ENCODE peak calls at places on chromosomes 6 and 20, in eight cellular contexts. I is stomach, O is mammary epithelial cell, M is choroid plexus epithelial cell, F is Panc1, L is astrocyte of the spinal cord, J is hepatocyte, Q is heart right ventricle. U is an unnamed sample.

GRCh38 chr20:50534567-50534966 is 24.4 kb downstream of the PTPN1 start:
- DNase-seq in I (no peak), O (no peak), M (peak; percentile 88), F (no peak), L (peak; percentile 41), J (no peak), Q (no peak), U (peak; percentile 89)

GRCh38 chr6:139430897-139431601 is 56.6 kb upstream of the CITED2 start:
- DNase-seq in I (no peak), O (no peak), M (peak; percentile 44), F (no peak), L (no peak), J (no peak), Q (no peak), U (no peak)

GRCh38 chr6:134347916-134348805 is 30.2 kb upstream of the SGK1 start:
- DNase-seq in I (no peak), O (peak; percentile 56), M (peak; percentile 99), F (peak; percentile 81), L (peak; percentile 99), J (no peak), Q (peak; percentile 20), U (no peak)

GRCh38 chr6:68038815-68039408 is 596.2 kb upstream of the ADGRB3 start:
- DNase-seq in I (no peak), O (no peak), M (no peak), F (no peak), L (no peak), J (no peak), Q (no peak), U (no peak)

GRCh38 chr6:7219310-7219709 is 93.7 kb downstream of the SSR1 start:
- DNase-seq in I (peak; percentile 47), O (peak; percentile 28), M (peak; percentile 40), F (no peak), L (peak; percentile 32), J (peak; percentile 37), Q (no peak), U (no peak)

GRCh38 chr6:167469101-167469500 is 144.2 kb downstream of the TTLL2 start:
- DNase-seq in I (no peak), O (no peak), M (no peak), F (no peak), L (no peak), J (no peak), Q (no peak), U (no peak)

GRCh38 chr20:48614593-48615274 is 213.1 kb downstream of the PREX1 start:
- DNase-seq in I (no peak), O (peak; percentile 46), M (no peak), F (no peak), L (no peak), J (no peak), Q (no peak), U (no peak)

GRCh38 chr6:3280091-3280490 is 21.3 kb downstream of the PSMG4 start:
- DNase-seq in I (no peak), O (no peak), M (no peak), F (no peak), L (no peak), J (no peak), Q (no peak), U (no peak)

GRCh38 chr20:48781634-48782033 is 46.2 kb downstream of the PREX1 start:
- DNase-seq in I (no peak), O (no peak), M (no peak), F (no peak), L (no peak), J (no peak), Q (no peak), U (no peak)

GRCh38 chr20:63062188-63063140 is 55.7 kb upstream of the BHLHE23 start:
- DNase-seq in I (no peak), O (no peak), M (no peak), F (no peak), L (no peak), J (no peak), Q (no peak), U (no peak)

GRCh38 chr6:7975764-7976146 is 65.2 kb upstream of the TXNDC5 start:
- DNase-seq in I (peak; percentile 29), O (no peak), M (peak; percentile 48), F (no peak), L (no peak), J (peak; percentile 22), Q (peak; percentile 8), U (no peak)

GRCh38 chr6:144215402-144215931 is 65.2 kb downstream of the STX11 start:
- DNase-seq in I (no peak), O (peak; percentile 17), M (peak; percentile 32), F (no peak), L (no peak), J (peak; percentile 32), Q (peak; percentile 22), U (no peak)

GRCh38 chr6:53943410-53943809 is 148.6 kb downstream of the LRRC1 start:
- DNase-seq in I (no peak), O (no peak), M (peak; percentile 39), F (no peak), L (peak; percentile 5), J (no peak), Q (no peak), U (no peak)

GRCh38 chr6:5499644-5500306 is 238.5 kb downstream of the FARS2 start:
- DNase-seq in I (no peak), O (peak; percentile 62), M (no peak), F (no peak), L (peak; percentile 74), J (no peak), Q (no peak), U (no peak)

GRCh38 chr6:72968704-72969103 is 256.6 kb downstream of the KHDC1L start:
- DNase-seq in I (no peak), O (peak; percentile 93), M (no peak), F (peak; percentile 81), L (peak; percentile 40), J (peak; percentile 13), Q (no peak), U (no peak)

GRCh38 chr6:33688006-33688405 is 23.5 kb downstream of the UQCC2 start:
- DNase-seq in I (no peak), O (no peak), M (no peak), F (no peak), L (no peak), J (no peak), Q (no peak), U (no peak)

GRCh38 chr6:117907600-117908245 is 659 bp downstream of the SLC35F1 start:
- DNase-seq in I (no peak), O (no peak), M (no peak), F (no peak), L (no peak), J (peak; percentile 36), Q (no peak), U (no peak)

GRCh38 chr6:89992818-89993217 is 98.5 kb downstream of the GJA10 start:
- DNase-seq in I (no peak), O (no peak), M (no peak), F (no peak), L (no peak), J (no peak), Q (no peak), U (no peak)

GRCh38 chr6:54491431-54491830 is 183.2 kb downstream of the TINAG start:
- DNase-seq in I (no peak), O (peak; percentile 96), M (no peak), F (no peak), L (no peak), J (peak; percentile 11), Q (no peak), U (no peak)

GRCh38 chr20:63448050-63448449 is 24.4 kb downstream of the KCNQ2 start:
- DNase-seq in I (no peak), O (no peak), M (no peak), F (no peak), L (no peak), J (peak; percentile 35), Q (no peak), U (no peak)

GRCh38 chr20:45229264-45230056 is 8.3 kb downstream of the SEMG2 start:
- DNase-seq in I (peak; percentile 63), O (peak; percentile 47), M (peak; percentile 7), F (no peak), L (no peak), J (peak; percentile 46), Q (no peak), U (no peak)

GRCh38 chr6:75620387-75621304 is 19.0 kb downstream of the SENP6 start:
- DNase-seq in I (no peak), O (no peak), M (no peak), F (no peak), L (no peak), J (no peak), Q (no peak), U (no peak)

DNA sequence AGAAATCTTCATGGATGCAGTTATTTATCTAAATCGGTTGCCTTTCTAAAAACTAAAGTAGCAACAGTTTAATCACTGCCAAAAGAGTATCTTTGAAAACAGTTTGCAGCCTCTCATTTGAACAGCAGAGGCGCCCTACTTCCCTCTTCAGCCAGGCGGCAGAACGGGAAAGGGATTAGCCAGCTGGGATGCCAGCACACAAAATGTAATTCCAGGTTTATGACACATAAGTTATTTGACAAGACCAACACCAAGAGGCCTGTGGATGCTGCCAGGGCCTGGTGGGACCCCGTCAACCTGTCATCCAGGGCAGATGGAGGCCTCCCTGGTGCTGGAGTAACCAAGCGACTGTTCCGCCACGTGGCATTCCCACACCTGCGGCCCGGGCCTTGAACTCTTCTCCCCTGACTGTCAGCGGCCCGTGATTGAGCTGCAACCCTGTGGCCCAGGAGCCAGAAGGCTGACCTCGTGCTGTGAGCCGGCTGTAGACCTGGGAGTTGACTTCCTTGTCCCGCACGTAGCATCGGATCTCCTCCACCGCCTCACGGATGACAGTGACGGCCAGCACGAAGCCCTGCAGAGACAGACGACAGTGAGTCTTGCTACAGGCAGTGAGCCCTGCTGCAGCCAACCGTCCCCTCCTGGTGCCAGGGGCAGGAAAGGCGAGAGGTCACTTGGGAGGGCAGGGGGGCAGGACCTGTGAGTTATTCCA is 55.5 kb downstream of the ATP9A start:
- DNase-seq in I (no peak), O (no peak), M (peak; percentile 49), F (no peak), L (peak; percentile 27), J (peak; percentile 23), Q (no peak), U (peak; percentile 54)
- TF ChIP-seq CTCF in I (no peak), O (peak; percentile 19), M (peak; percentile 84), F (peak; percentile 84), L (peak; percentile 61), J (peak; percentile 23), Q (no peak), U (peak; percentile 94)

GRCh38 chr20:32512047-32512385 is 73.1 kb downstream of the NOL4L start:
- DNase-seq in I (no peak), O (no peak), M (no peak), F (no peak), L (no peak), J (no peak), Q (no peak), U (no peak)
- H3K4me3 ChIP-seq in I (no peak overlapping the region), O (no peak overlapping the region), M (no peak overlapping the region), F (no peak overlapping the region), L (no peak overlapping the region), J (no peak overlapping the region), Q (no peak overlapping the region), U (no peak overlapping the region)

GRCh38 chr20:59334616-59335300 is 34.3 kb downstream of the EDN3 start:
- DNase-seq in I (no peak), O (no peak), M (no peak), F (no peak), L (no peak), J (no peak), Q (no peak), U (no peak)
- TF ChIP-seq CTCF in I (no peak), O (no peak), M (no peak), F (no peak), L (no peak), J (no peak), Q (no peak), U (no peak)

DNA sequence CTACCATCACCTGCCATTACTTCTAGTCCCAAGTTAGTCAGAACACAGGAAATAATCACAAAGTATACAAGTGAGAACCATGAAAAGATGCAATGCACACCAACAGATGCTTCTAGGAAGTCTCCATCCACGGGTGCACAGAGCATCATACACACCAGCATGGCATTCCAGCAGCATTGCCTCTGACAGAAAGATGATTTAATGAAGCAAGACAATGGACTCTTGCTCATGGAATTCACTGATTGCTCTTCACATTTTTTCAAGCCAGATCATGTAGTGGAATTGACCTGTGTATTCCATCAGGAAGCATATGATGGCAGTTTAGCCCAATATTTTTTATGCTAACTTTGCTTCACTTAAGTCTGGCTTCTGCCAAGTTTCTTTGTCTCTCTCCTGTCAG is 406.3 kb upstream of the RGS17 start:
- DNase-seq in I (no peak), O (no peak), M (no peak), F (no peak), L (no peak), J (no peak), Q (no peak), U (no peak)
- H3K4me3 ChIP-seq in I (no peak overlapping the region), O (no peak overlapping the region), M (no peak overlapping the region), F (no peak overlapping the region), L (no peak overlapping the region), J (no peak overlapping the region), Q (no peak overlapping the region), U (no peak overlapping the region)